ENCODE peak calls at places on chromosomes 4 and X, in four cellular contexts. H is CD4-positive, CD25-positive, alpha-beta regulatory T cell; G is thoracic aorta; W is A673. C is an unnamed sample. For H3K4me1, the result is how much of the 10 kb centered on the place peaks cover.

GRCh38 chr4:154399259-154399974 is 92.2 kb downstream of the DCHS2 start:
- DNase-seq in G (no peak), H (no peak), W (peak), C (no peak)

GRCh38 chrX:110015027-110015426 is 12.1 kb downstream of the TMEM164 start:
- DNase-seq in G (no peak), W (no peak), H (no peak), C (peak)

GRCh38 chr4:5891563-5892320 is 1.1 kb downstream of the CRMP1 start:
- DNase-seq in H (no peak), G (no peak), W (no peak), C (no peak)

GRCh38 chr4:123325241-123325681 is 71.3 kb upstream of the SPRY1 start:
- DNase-seq in H (no peak), G (no peak), W (peak), C (no peak)

GRCh38 chrX:109049416-109049815 is 313.1 kb upstream of the IRS4 start:
- DNase-seq in G (no peak), H (no peak), W (no peak), C (no peak)

GRCh38 chr4:74934822-74935326 is 2.0 kb downstream of the PARM1 start:
- DNase-seq in W (peak), G (no peak), H (no peak), C (no peak)

GRCh38 chr4:74958881-74959280 is 26.0 kb downstream of the PARM1 start:
- DNase-seq in G (no peak), W (no peak), H (no peak), C (no peak)

GRCh38 chrX:13750204-13750603 is 15.7 kb downstream of the OFD1 start:
- DNase-seq in G (no peak), W (peak), H (peak), C (peak)

GRCh38 chr4:95167809-95168208 is 381.0 kb downstream of the UNC5C start:
- DNase-seq in H (no peak), G (no peak), W (no peak), C (no peak)

GRCh38 chr4:155759372-155760252 is 791 bp downstream of the GUCY1B1 start:
- DNase-seq in W (peak), H (no peak), G (peak), C (peak)

GRCh38 chr4:157824006-157824405 is 348.8 kb downstream of the GASK1B start:
- DNase-seq in H (no peak), W (no peak), G (no peak), C (no peak)

GRCh38 chr4:3112241-3112978 is 37.9 kb downstream of the HTT start:
- DNase-seq in G (no peak), W (no peak), H (no peak), C (peak)
- H3K4me1 ChIP-seq in G (under half), W (under half), H (under half), C (under half)

GRCh38 chr4:169163947-169164668 is 106.6 kb downstream of the SH3RF1 start:
- DNase-seq in G (no peak), H (no peak), W (peak), C (no peak)

GRCh38 chr4:169159614-169160013 is 111.1 kb downstream of the SH3RF1 start:
- DNase-seq in G (no peak), W (peak), H (no peak), C (peak)

GRCh38 chr4:169160825-169161224 is 109.9 kb downstream of the SH3RF1 start:
- DNase-seq in G (no peak), H (no peak), W (no peak), C (no peak)

GRCh38 chr4:169164669-169165415 is 105.9 kb downstream of the SH3RF1 start:
- DNase-seq in W (no peak), G (no peak), H (no peak), C (no peak)

DNA sequence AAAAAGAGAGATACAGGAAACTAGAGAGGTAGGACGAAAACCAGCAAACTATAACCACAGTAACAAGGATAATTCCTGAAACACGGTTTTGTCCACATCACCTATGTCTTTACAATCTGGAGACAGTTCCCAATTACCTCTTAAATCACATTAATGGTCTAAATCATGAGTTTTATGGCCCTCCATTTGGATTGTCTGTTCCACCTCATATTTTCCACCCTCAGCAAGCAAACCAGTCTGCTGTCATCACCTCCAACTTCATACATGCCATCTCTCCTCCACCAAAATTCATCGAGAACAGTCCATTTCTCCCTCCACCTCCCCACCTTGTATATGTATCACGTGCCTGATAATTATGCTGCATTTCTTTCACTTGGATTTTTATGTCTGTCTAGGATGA is 107.3 kb downstream of the SH3RF1 start:
- DNase-seq in G (no peak), W (no peak), H (no peak), C (no peak)
- H3K4me1 ChIP-seq in G (under half), W (under half), H (under half), C (under half)

GRCh38 chr4:48046059-48046458 is 29.5 kb downstream of the NIPAL1 start:
- DNase-seq in G (no peak), W (no peak), H (no peak), C (no peak)

GRCh38 chr4:48049483-48049882 is 32.9 kb downstream of the NIPAL1 start:
- DNase-seq in G (no peak), W (no peak), H (no peak), C (no peak)

GRCh38 chr4:48044298-48044697 is 27.7 kb downstream of the NIPAL1 start:
- DNase-seq in G (no peak), H (no peak), W (no peak), C (no peak)

GRCh38 chr4:48047896-48048295 is 31.3 kb downstream of the NIPAL1 start:
- DNase-seq in H (no peak), W (no peak), G (no peak), C (no peak)

GRCh38 chr4:48047421-48047844 is 30.9 kb downstream of the NIPAL1 start:
- DNase-seq in W (no peak), H (peak), G (no peak), C (no peak)
- H3K4me1 ChIP-seq in W (under half), H (under half), G (under half), C (under half)

GRCh38 chr4:85701881-85702321 is 227.0 kb downstream of the ARHGAP24 start:
- DNase-seq in W (no peak), G (no peak), H (no peak), C (no peak)

GRCh38 chr4:85700362-85700761 is 225.4 kb downstream of the ARHGAP24 start:
- DNase-seq in W (no peak), G (no peak), H (no peak), C (no peak)

GRCh38 chr4:85697864-85698263 is 222.9 kb downstream of the ARHGAP24 start:
- DNase-seq in G (no peak), W (no peak), H (no peak), C (no peak)

GRCh38 chr4:85707591-85707990 is 232.6 kb downstream of the ARHGAP24 start:
- DNase-seq in W (peak), G (no peak), H (no peak), C (peak)

GRCh38 chr4:85703098-85703497 is 228.1 kb downstream of the ARHGAP24 start:
- DNase-seq in G (no peak), W (no peak), H (no peak), C (no peak)
- H3K4me1 ChIP-seq in G (under half), W (under half), H (under half), C (under half)

DNA sequence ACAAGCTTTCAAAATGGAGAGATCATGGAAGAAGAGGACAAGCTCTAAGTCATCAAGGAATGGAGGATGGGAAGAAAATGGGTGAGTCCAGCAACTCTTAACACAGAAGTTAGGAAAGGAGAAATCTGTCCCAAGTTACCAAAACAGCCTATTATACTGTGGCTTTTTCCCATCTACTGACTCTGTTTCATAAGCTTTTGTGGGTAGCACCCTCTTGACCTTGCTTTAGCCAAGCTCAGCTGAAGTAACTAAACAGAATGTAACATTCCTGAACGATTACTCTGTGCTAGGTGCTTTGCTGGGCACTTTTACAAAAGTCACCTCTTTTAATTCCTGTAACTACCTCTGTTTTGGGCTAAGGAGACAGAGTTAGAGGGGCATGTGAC is 54.8 kb downstream of the MAP7D2 start:
- DNase-seq in G (no peak), H (no peak), W (no peak), C (no peak)
- H3K4me1 ChIP-seq in G (under half), H (under half), W (under half), C (under half)

GRCh38 chr4:25089058-25089763 is 58.5 kb upstream of the LGI2 start:
- DNase-seq in G (no peak), H (no peak), W (no peak), C (no peak)
- H3K4me1 ChIP-seq in G (under half), H (under half), W (under half), C (under half)

GRCh38 chrX:40085714-40086113 is 12.0 kb downstream of the BCOR start:
- DNase-seq in H (no peak), W (no peak), G (no peak), C (no peak)
- H3K4me1 ChIP-seq in H (half or more), W (half or more), G (under half), C (under half)

DNA sequence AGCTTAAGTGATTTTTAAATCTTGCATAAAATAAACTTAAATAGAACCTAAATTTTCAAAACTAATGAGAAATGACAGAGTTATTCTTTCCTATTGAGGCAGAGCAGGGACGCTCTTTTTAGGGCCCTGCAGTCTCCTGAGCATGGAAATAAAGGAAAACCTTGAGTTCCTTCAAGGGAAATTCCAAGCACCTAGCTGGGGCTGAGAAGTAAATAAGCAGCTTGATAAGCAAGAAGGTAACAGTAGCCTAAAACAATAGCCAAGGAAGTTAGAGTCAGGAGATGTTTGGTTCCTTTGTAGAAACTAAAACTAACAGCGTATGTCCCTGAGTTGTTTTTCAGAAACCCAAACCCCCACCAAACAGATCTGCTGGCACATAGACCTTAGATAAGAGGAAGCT is 174.6 kb downstream of the COL25A1 start:
- DNase-seq in G (no peak), W (no peak), H (no peak), C (no peak)
- H3K4me1 ChIP-seq in G (under half), W (under half), H (under half), C (under half)

GRCh38 chrX:40073439-40074054 is 24.2 kb downstream of the BCOR start:
- DNase-seq in W (no peak), G (no peak), H (no peak), C (no peak)

GRCh38 chrX:40077176-40077575 is 20.6 kb downstream of the BCOR start:
- DNase-seq in G (no peak), H (no peak), W (no peak), C (no peak)

GRCh38 chrX:40076750-40077149 is 21.0 kb downstream of the BCOR start:
- DNase-seq in W (no peak), G (no peak), H (no peak), C (no peak)

GRCh38 chrX:40074080-40074958 is 23.4 kb downstream of the BCOR start:
- DNase-seq in G (no peak), W (no peak), H (no peak), C (no peak)

DNA sequence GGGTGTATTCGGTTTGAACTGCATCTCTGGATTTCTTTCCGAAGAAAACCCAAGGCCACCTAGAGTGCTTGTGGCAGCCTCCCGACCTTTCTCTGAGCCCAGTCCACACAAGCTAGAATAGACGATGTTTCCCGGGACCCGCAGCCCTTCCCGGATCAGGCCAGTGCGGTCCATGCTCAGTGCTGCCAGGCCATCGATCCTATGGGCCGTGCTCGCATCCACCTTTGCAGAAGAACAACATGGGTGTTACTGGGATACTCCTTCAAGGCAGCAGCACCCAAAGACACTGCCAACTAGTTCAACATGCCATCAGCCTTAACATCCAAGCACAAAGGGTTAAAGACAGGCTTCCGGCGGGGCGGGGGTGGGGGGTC is 22.8 kb downstream of the BCOR start:
- DNase-seq in G (no peak), W (no peak), H (no peak), C (no peak)
- H3K4me1 ChIP-seq in G (under half), W (under half), H (under half), C (under half)

C was measured in endothelial cell of umbilical vein.